ENCODE peak calls at places on chromosome 6, in four cellular contexts. One of them, this sample, is unnamed.

GRCh38 chr6:25083784-25084507 is 148.2 kb upstream of the RIPOR2 start:
- DNase-seq in Peyer's patch: no peak
- DNase-seq in MM.1S: no peak
- DNase-seq in HL-60: no peak
- DNase-seq in this sample: no peak

GRCh38 chr6:82980086-82980485 is 85.6 kb downstream of the UBE3D start:
- DNase-seq in Peyer's patch: no peak
- DNase-seq in MM.1S: no peak
- DNase-seq in HL-60: no peak
- DNase-seq in this sample: no peak

GRCh38 chr6:134640975-134641429 is 308.9 kb downstream of the ALDH8A1 start:
- DNase-seq in Peyer's patch: peak; percentile 93
- DNase-seq in MM.1S: peak; percentile 84
- DNase-seq in HL-60: peak; percentile 90
- DNase-seq in this sample: peak; percentile 74

GRCh38 chr6:52283111-52283510 is 1.4 kb downstream of the MCM3 start:
- DNase-seq in Peyer's patch: no peak
- DNase-seq in MM.1S: no peak
- DNase-seq in HL-60: no peak
- DNase-seq in this sample: no peak

GRCh38 chr6:37127961-37128862 is 41.7 kb upstream of the PIM1 start:
- DNase-seq in Peyer's patch: peak; percentile 85
- DNase-seq in MM.1S: no peak
- DNase-seq in HL-60: no peak
- DNase-seq in this sample: no peak

GRCh38 chr6:31048090-31048489 is 37.8 kb downstream of the MUC22 start:
- DNase-seq in Peyer's patch: no peak
- DNase-seq in MM.1S: no peak
- DNase-seq in HL-60: no peak
- DNase-seq in this sample: no peak

GRCh38 chr6:22298393-22299010 is 1.7 kb upstream of the PRL start:
- DNase-seq in Peyer's patch: no peak
- DNase-seq in MM.1S: no peak
- DNase-seq in HL-60: no peak
- DNase-seq in this sample: no peak

GRCh38 chr6:77450924-77451323 is 12.4 kb downstream of the HTR1B start:
- DNase-seq in Peyer's patch: no peak
- DNase-seq in MM.1S: no peak
- DNase-seq in HL-60: no peak
- DNase-seq in this sample: no peak

GRCh38 chr6:150145427-150145826 is 2.6 kb downstream of the PPP1R14C start:
- DNase-seq in Peyer's patch: no peak
- DNase-seq in MM.1S: no peak
- DNase-seq in HL-60: no peak
- DNase-seq in this sample: no peak

GRCh38 chr6:5302220-5302946 is 41.1 kb downstream of the FARS2 start:
- DNase-seq in Peyer's patch: no peak
- DNase-seq in MM.1S: no peak
- DNase-seq in HL-60: no peak
- DNase-seq in this sample: no peak

GRCh38 chr6:110980227-110980626 is 1.6 kb upstream of the RPF2 start:
- DNase-seq in Peyer's patch: no peak
- DNase-seq in MM.1S: no peak
- DNase-seq in HL-60: no peak
- DNase-seq in this sample: no peak

GRCh38 chr6:72554203-72554564 is 67.7 kb upstream of the KCNQ5 start:
- DNase-seq in Peyer's patch: no peak
- DNase-seq in MM.1S: no peak
- DNase-seq in HL-60: no peak
- DNase-seq in this sample: no peak
- H3K4me3 ChIP-seq in Peyer's patch: no peak overlapping the region
- H3K4me3 ChIP-seq in MM.1S: no peak overlapping the region
- H3K4me3 ChIP-seq in HL-60: no peak overlapping the region
- H3K4me3 ChIP-seq in this sample: no peak overlapping the region

GRCh38 chr6:143408151-143408786 is 42.2 kb downstream of the ADAT2 start:
- DNase-seq in Peyer's patch: no peak
- DNase-seq in MM.1S: no peak
- DNase-seq in HL-60: no peak
- DNase-seq in this sample: no peak
- H3K27ac ChIP-seq in Peyer's patch: no peak overlapping the region
- H3K27ac ChIP-seq in MM.1S: no peak overlapping the region
- H3K27ac ChIP-seq in HL-60: no peak overlapping the region
- H3K27ac ChIP-seq in this sample: no peak overlapping the region

DNA sequence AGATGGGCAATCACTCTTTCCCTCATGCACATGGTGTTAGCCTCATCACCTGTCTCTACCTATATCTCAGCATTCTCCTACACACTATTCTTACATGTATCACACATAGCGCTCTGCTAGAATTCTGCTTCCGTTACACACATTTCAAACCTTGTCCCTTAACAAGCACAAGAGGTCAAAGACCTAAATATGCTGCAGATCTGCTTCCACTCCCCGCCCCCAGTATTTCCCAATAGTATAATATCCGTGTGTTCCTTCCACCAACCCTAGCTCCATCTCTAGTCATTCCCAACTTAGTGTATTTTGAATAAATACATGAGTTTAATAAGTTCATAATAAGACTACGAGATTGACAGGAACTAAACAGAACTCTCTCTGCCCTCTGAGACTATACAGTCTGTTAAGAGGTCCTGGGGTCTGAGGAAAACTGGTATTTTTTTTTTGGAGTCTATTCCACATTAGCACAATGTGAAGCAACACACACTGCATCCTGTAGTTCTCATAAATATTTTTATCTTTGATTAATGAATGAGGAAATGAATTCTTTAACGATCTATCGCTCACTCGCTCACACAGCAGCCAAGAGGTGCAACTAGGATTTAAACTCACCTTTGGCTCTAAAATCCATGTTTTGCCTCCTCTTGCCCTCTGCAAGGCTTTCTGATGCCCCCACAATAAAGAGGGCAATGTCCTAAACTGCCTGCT is 491.6 kb downstream of the QKI start:
- DNase-seq in Peyer's patch: no peak
- DNase-seq in MM.1S: no peak
- DNase-seq in HL-60: no peak
- DNase-seq in this sample: no peak
- H3K27me3 ChIP-seq in Peyer's patch: no peaks in the 10 kb centered on the region
- H3K27me3 ChIP-seq in MM.1S: no peaks in the 10 kb centered on the region
- H3K27me3 ChIP-seq in HL-60: no peaks in the 10 kb centered on the region
- H3K27me3 ChIP-seq in this sample: no peaks in the 10 kb centered on the region

GRCh38 chr6:124956018-124956417 is 6.2 kb upstream of the RNF217 start:
- DNase-seq in Peyer's patch: no peak
- DNase-seq in MM.1S: no peak
- DNase-seq in HL-60: no peak
- DNase-seq in this sample: no peak
- H3K4me3 ChIP-seq in Peyer's patch: no peak overlapping the region
- H3K4me3 ChIP-seq in MM.1S: no peak overlapping the region
- H3K4me3 ChIP-seq in HL-60: no peak overlapping the region
- H3K4me3 ChIP-seq in this sample: no peak overlapping the region

DNA sequence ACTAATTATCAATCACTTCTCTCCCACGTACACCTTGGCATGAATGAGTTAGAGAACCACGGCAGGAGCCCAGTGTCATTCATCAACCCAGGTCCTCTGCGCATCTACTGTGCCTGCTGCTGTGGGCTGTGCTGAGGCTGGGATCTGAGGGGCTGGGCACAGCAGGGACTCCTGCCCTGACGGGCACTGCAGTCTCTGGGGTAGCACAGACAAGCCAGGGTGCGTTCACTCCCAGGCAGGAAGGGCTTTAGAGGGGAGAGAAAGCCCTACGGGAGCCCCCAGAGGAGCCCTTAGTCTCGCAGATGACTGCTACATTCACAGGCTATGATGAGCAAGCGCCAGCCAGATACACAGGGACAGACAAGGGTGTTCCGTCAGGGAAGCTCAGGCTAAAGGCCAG is 8.1 kb upstream of the RPS6KA2 start:
- DNase-seq in Peyer's patch: no peak
- DNase-seq in MM.1S: no peak
- DNase-seq in HL-60: no peak
- DNase-seq in this sample: no peak
- H3K27ac ChIP-seq in Peyer's patch: no peak overlapping the region
- H3K27ac ChIP-seq in MM.1S: no peak overlapping the region
- H3K27ac ChIP-seq in HL-60: no peak overlapping the region
- H3K27ac ChIP-seq in this sample: no peak overlapping the region